ENCODE peak calls at places on chromosomes 13 and 19, in ten cellular contexts. One of them, this sample, is unnamed. For H3K9me3, the result is how much of the 10 kb centered on the place peaks cover.

GRCh38 chr19:17526922-17527321 is 15.5 kb downstream of the PGLS start:
- DNase-seq in AG04450: no peak
- DNase-seq in cardiac muscle cell: no peak
- DNase-seq in breast epithelium: no peak
- DNase-seq in CD8-positive, alpha-beta T cell: no peak
- DNase-seq in spleen: peak
- DNase-seq in neuronal stem cell: no peak
- DNase-seq in fibroblast of lung: no peak
- DNase-seq in thyroid gland: no peak
- DNase-seq in heart left ventricle: no peak
- DNase-seq in this sample: no peak

GRCh38 chr13:77779461-77780272 is 82.2 kb downstream of the SLAIN1 start:
- DNase-seq in cardiac muscle cell: peak
- DNase-seq in breast epithelium: no peak
- DNase-seq in heart left ventricle: peak
- DNase-seq in fibroblast of lung: peak
- DNase-seq in thyroid gland: peak
- DNase-seq in spleen: no peak
- DNase-seq in neuronal stem cell: peak
- DNase-seq in CD8-positive, alpha-beta T cell: no peak
- DNase-seq in AG04450: peak
- DNase-seq in this sample: no peak

GRCh38 chr19:48123907-48124675 is 13.5 kb upstream of the PLA2G4C start:
- DNase-seq in thyroid gland: no peak
- DNase-seq in breast epithelium: no peak
- DNase-seq in cardiac muscle cell: peak
- DNase-seq in heart left ventricle: no peak
- DNase-seq in CD8-positive, alpha-beta T cell: no peak
- DNase-seq in neuronal stem cell: peak
- DNase-seq in spleen: no peak
- DNase-seq in AG04450: peak
- DNase-seq in fibroblast of lung: no peak
- DNase-seq in this sample: no peak

GRCh38 chr13:29676941-29677452 is 81.5 kb upstream of the SLC7A1 start:
- DNase-seq in thyroid gland: peak
- DNase-seq in cardiac muscle cell: no peak
- DNase-seq in CD8-positive, alpha-beta T cell: no peak
- DNase-seq in neuronal stem cell: no peak
- DNase-seq in spleen: no peak
- DNase-seq in AG04450: no peak
- DNase-seq in fibroblast of lung: no peak
- DNase-seq in breast epithelium: no peak
- DNase-seq in heart left ventricle: no peak
- DNase-seq in this sample: no peak

GRCh38 chr19:45293682-45294081 is 29.0 kb downstream of the CKM start:
- DNase-seq in thyroid gland: no peak
- DNase-seq in cardiac muscle cell: no peak
- DNase-seq in CD8-positive, alpha-beta T cell: no peak
- DNase-seq in heart left ventricle: no peak
- DNase-seq in neuronal stem cell: no peak
- DNase-seq in fibroblast of lung: no peak
- DNase-seq in AG04450: no peak
- DNase-seq in breast epithelium: no peak
- DNase-seq in spleen: no peak
- DNase-seq in this sample: no peak

GRCh38 chr19:5046339-5047039 is 77.6 kb downstream of the KDM4B start:
- DNase-seq in spleen: peak
- DNase-seq in heart left ventricle: no peak
- DNase-seq in thyroid gland: peak
- DNase-seq in CD8-positive, alpha-beta T cell: no peak
- DNase-seq in neuronal stem cell: no peak
- DNase-seq in fibroblast of lung: no peak
- DNase-seq in AG04450: no peak
- DNase-seq in breast epithelium: peak
- DNase-seq in cardiac muscle cell: no peak
- DNase-seq in this sample: no peak

GRCh38 chr13:98576963-98577822 is at the start of gene STK24:
- DNase-seq in CD8-positive, alpha-beta T cell: peak
- DNase-seq in breast epithelium: no peak
- DNase-seq in heart left ventricle: peak
- DNase-seq in AG04450: peak
- DNase-seq in fibroblast of lung: peak
- DNase-seq in spleen: peak
- DNase-seq in neuronal stem cell: peak
- DNase-seq in thyroid gland: peak
- DNase-seq in cardiac muscle cell: peak
- DNase-seq in this sample: peak

GRCh38 chr19:6297202-6297601 is 17.4 kb upstream of the MLLT1 start:
- DNase-seq in fibroblast of lung: no peak
- DNase-seq in spleen: peak
- DNase-seq in cardiac muscle cell: no peak
- DNase-seq in neuronal stem cell: no peak
- DNase-seq in CD8-positive, alpha-beta T cell: no peak
- DNase-seq in AG04450: no peak
- DNase-seq in breast epithelium: no peak
- DNase-seq in heart left ventricle: no peak
- DNase-seq in thyroid gland: no peak
- DNase-seq in this sample: no peak

GRCh38 chr13:41054212-41054877 is 7.0 kb upstream of the WBP4 start:
- DNase-seq in breast epithelium: no peak
- DNase-seq in heart left ventricle: no peak
- DNase-seq in fibroblast of lung: peak
- DNase-seq in AG04450: no peak
- DNase-seq in cardiac muscle cell: peak
- DNase-seq in thyroid gland: no peak
- DNase-seq in spleen: no peak
- DNase-seq in neuronal stem cell: no peak
- DNase-seq in CD8-positive, alpha-beta T cell: peak
- DNase-seq in this sample: peak

GRCh38 chr19:13150919-13151604 is 851 bp downstream of the IER2 start:
- DNase-seq in spleen: peak
- DNase-seq in thyroid gland: peak
- DNase-seq in neuronal stem cell: peak
- DNase-seq in breast epithelium: no peak
- DNase-seq in heart left ventricle: peak
- DNase-seq in AG04450: no peak
- DNase-seq in cardiac muscle cell: peak
- DNase-seq in fibroblast of lung: no peak
- DNase-seq in CD8-positive, alpha-beta T cell: peak
- DNase-seq in this sample: no peak

GRCh38 chr19:41548954-41549688 is 26.8 kb upstream of the CEACAM21 start:
- DNase-seq in thyroid gland: no peak
- DNase-seq in CD8-positive, alpha-beta T cell: peak
- DNase-seq in spleen: no peak
- DNase-seq in AG04450: no peak
- DNase-seq in cardiac muscle cell: peak
- DNase-seq in breast epithelium: no peak
- DNase-seq in heart left ventricle: no peak
- DNase-seq in neuronal stem cell: peak
- DNase-seq in fibroblast of lung: no peak
- DNase-seq in this sample: peak

GRCh38 chr19:709965-710714 is 1.4 kb downstream of the PALM start:
- DNase-seq in thyroid gland: no peak
- DNase-seq in neuronal stem cell: no peak
- DNase-seq in AG04450: no peak
- DNase-seq in cardiac muscle cell: no peak
- DNase-seq in breast epithelium: no peak
- DNase-seq in CD8-positive, alpha-beta T cell: no peak
- DNase-seq in fibroblast of lung: no peak
- DNase-seq in heart left ventricle: peak
- DNase-seq in spleen: no peak
- DNase-seq in this sample: no peak

GRCh38 chr13:41403983-41404382 is 53.4 kb upstream of the RGCC start:
- DNase-seq in fibroblast of lung: no peak
- DNase-seq in cardiac muscle cell: no peak
- DNase-seq in breast epithelium: no peak
- DNase-seq in AG04450: no peak
- DNase-seq in neuronal stem cell: no peak
- DNase-seq in spleen: no peak
- DNase-seq in thyroid gland: no peak
- DNase-seq in CD8-positive, alpha-beta T cell: no peak
- DNase-seq in heart left ventricle: no peak
- DNase-seq in this sample: no peak

GRCh38 chr19:9219489-9219888 is at the start of gene OR7D4:
- DNase-seq in spleen: no peak
- DNase-seq in neuronal stem cell: no peak
- DNase-seq in AG04450: no peak
- DNase-seq in thyroid gland: no peak
- DNase-seq in cardiac muscle cell: no peak
- DNase-seq in fibroblast of lung: no peak
- DNase-seq in breast epithelium: no peak
- DNase-seq in heart left ventricle: no peak
- DNase-seq in CD8-positive, alpha-beta T cell: no peak
- DNase-seq in this sample: no peak
- H3K9me3 ChIP-seq in spleen: under half
- H3K9me3 ChIP-seq in neuronal stem cell: under half
- H3K9me3 ChIP-seq in AG04450: under half
- H3K9me3 ChIP-seq in thyroid gland: under half
- H3K9me3 ChIP-seq in cardiac muscle cell: under half
- H3K9me3 ChIP-seq in fibroblast of lung: under half
- H3K9me3 ChIP-seq in breast epithelium: under half
- H3K9me3 ChIP-seq in heart left ventricle: under half
- H3K9me3 ChIP-seq in CD8-positive, alpha-beta T cell: under half
- H3K9me3 ChIP-seq in this sample: under half

GRCh38 chr19:57615346-57615745 is 1.3 kb downstream of the ZNF134 start:
- DNase-seq in heart left ventricle: no peak
- DNase-seq in neuronal stem cell: no peak
- DNase-seq in fibroblast of lung: no peak
- DNase-seq in CD8-positive, alpha-beta T cell: no peak
- DNase-seq in cardiac muscle cell: no peak
- DNase-seq in breast epithelium: no peak
- DNase-seq in thyroid gland: no peak
- DNase-seq in AG04450: no peak
- DNase-seq in spleen: no peak
- DNase-seq in this sample: no peak

GRCh38 chr19:57611113-57611512 is 2.9 kb upstream of the ZNF134 start:
- DNase-seq in CD8-positive, alpha-beta T cell: no peak
- DNase-seq in AG04450: no peak
- DNase-seq in heart left ventricle: no peak
- DNase-seq in cardiac muscle cell: no peak
- DNase-seq in fibroblast of lung: no peak
- DNase-seq in breast epithelium: no peak
- DNase-seq in spleen: no peak
- DNase-seq in thyroid gland: no peak
- DNase-seq in neuronal stem cell: no peak
- DNase-seq in this sample: no peak

DNA sequence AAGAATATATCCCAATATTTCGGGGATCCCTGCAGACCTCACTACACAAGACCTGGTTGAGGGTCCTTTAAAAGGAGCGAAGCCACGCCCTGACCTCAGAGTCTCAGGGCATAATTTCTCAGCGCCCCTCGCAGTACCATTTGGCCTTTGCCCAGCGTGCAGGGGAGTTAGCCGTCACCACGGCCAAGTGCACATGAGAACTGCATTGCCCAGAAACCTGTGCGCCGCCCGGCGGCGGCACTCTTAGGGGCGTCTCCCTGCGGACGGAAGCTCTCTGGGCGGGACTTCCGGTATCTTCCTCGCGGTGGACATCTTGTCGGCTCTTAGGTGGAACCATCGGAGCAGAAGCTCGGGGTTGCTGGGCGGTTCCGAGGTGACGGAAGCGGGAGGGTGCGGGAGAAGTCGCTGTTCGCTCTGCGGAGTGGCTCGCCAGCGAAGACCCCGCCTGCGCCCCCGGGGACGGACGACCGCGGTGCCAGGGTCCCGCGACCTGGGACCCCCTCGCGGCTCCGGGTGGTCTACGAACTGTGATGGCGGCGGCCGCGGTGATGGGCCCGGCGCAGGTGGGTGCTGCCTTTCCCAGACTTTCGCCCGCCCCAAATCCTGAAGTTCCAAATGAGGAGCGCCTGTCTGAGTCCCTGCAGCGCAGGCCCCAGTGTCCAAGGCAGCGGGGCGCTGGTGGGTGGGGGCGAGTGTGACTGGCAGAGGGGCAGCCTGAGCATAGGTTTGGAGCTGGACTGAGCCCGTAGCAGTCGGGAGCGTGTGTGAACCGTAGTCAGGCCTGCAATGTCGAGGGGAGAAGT is at the start of gene ZNF134:
- DNase-seq in CD8-positive, alpha-beta T cell: peak
- DNase-seq in neuronal stem cell: peak
- DNase-seq in heart left ventricle: peak
- DNase-seq in cardiac muscle cell: peak
- DNase-seq in fibroblast of lung: peak
- DNase-seq in breast epithelium: peak
- DNase-seq in spleen: peak
- DNase-seq in AG04450: peak
- DNase-seq in thyroid gland: peak
- DNase-seq in this sample: peak
- H3K9me3 ChIP-seq in CD8-positive, alpha-beta T cell: under half
- H3K9me3 ChIP-seq in neuronal stem cell: under half
- H3K9me3 ChIP-seq in heart left ventricle: half or more
- H3K9me3 ChIP-seq in cardiac muscle cell: under half
- H3K9me3 ChIP-seq in fibroblast of lung: under half
- H3K9me3 ChIP-seq in breast epithelium: under half
- H3K9me3 ChIP-seq in spleen: half or more
- H3K9me3 ChIP-seq in AG04450: under half
- H3K9me3 ChIP-seq in thyroid gland: under half
- H3K9me3 ChIP-seq in this sample: under half

DNA sequence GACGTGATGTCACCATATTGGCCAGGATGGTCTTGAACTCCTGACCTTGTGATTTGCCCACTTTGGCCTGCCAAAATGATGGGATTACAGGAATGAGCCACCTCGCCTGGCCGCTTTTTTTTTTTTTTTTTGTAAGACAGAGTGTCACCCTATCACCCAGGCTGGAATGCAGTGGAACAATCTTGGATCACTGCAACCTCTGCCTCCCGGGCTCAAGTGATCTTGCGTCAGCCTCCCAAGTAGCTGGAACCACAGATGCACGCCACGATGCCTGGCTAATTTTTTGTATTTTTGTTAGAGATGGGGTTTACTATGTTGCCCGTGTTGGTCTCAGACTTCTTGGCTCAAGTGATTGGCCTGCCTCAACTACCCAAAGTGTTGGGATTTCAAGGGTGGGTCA is 28.9 kb upstream of the ZNF808 start:
- DNase-seq in CD8-positive, alpha-beta T cell: no peak
- DNase-seq in neuronal stem cell: no peak
- DNase-seq in spleen: no peak
- DNase-seq in breast epithelium: no peak
- DNase-seq in heart left ventricle: no peak
- DNase-seq in thyroid gland: no peak
- DNase-seq in fibroblast of lung: no peak
- DNase-seq in cardiac muscle cell: no peak
- DNase-seq in AG04450: no peak
- DNase-seq in this sample: no peak
- H3K9me3 ChIP-seq in CD8-positive, alpha-beta T cell: under half
- H3K9me3 ChIP-seq in neuronal stem cell: under half
- H3K9me3 ChIP-seq in spleen: half or more
- H3K9me3 ChIP-seq in breast epithelium: half or more
- H3K9me3 ChIP-seq in heart left ventricle: half or more
- H3K9me3 ChIP-seq in thyroid gland: under half
- H3K9me3 ChIP-seq in fibroblast of lung: under half
- H3K9me3 ChIP-seq in cardiac muscle cell: under half
- H3K9me3 ChIP-seq in AG04450: half or more
- H3K9me3 ChIP-seq in this sample: under half

DNA sequence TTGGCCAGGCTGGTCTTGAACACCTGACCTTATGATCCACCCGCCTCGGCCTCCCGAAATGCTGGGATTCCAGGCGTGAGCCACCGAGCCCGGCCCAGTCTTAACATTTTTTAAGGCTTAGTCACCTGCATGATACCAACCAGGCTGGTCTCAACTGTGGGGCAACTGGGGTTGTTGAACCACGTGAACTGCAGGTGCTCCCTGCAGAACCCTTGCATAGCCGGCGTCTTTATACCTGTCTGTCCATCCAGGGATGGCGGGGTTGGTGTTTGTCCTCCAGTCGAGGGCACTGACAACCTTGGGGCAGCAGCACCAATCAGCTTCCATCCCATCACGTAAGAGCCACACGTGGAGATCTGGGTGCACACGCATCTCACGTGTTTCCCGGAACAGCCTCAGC is 24.8 kb upstream of the LILRA2 start:
- DNase-seq in breast epithelium: no peak
- DNase-seq in neuronal stem cell: no peak
- DNase-seq in spleen: no peak
- DNase-seq in thyroid gland: no peak
- DNase-seq in heart left ventricle: no peak
- DNase-seq in cardiac muscle cell: no peak
- DNase-seq in AG04450: no peak
- DNase-seq in fibroblast of lung: no peak
- DNase-seq in CD8-positive, alpha-beta T cell: no peak
- DNase-seq in this sample: no peak
- H3K9me3 ChIP-seq in breast epithelium: under half
- H3K9me3 ChIP-seq in neuronal stem cell: under half
- H3K9me3 ChIP-seq in spleen: under half
- H3K9me3 ChIP-seq in thyroid gland: under half
- H3K9me3 ChIP-seq in heart left ventricle: under half
- H3K9me3 ChIP-seq in cardiac muscle cell: under half
- H3K9me3 ChIP-seq in AG04450: half or more
- H3K9me3 ChIP-seq in fibroblast of lung: under half
- H3K9me3 ChIP-seq in CD8-positive, alpha-beta T cell: under half
- H3K9me3 ChIP-seq in this sample: under half

This sample was measured in T-helper 17 cell.